ENCODE peak calls at places on chromosomes 7 and 10, in five cellular contexts. R is ovary, H is tibial nerve, S is psoas muscle, C is left lung. P is an unnamed sample. For H3K36me3, the result is how much of the 10 kb centered on the place peaks cover.

GRCh38 chr10:126663328-126663727 is 7.2 kb downstream of the C10orf90 start:
- DNase-seq in R (no peak), C (no peak), S (peak), H (peak), P (no peak)

GRCh38 chr7:73340514-73340913 is 12.6 kb downstream of the FKBP6 start:
- DNase-seq in C (no peak), S (no peak), H (no peak), R (no peak), P (no peak)

GRCh38 chr7:141053626-141054025 is 20.2 kb upstream of the TMEM178B start:
- DNase-seq in H (no peak), R (no peak), S (no peak), C (no peak), P (no peak)

GRCh38 chr7:101650579-101651081 is 21.5 kb upstream of the MYL10 start:
- DNase-seq in S (no peak), H (no peak), C (no peak), R (no peak), P (no peak)

GRCh38 chr7:68314208-68314607 is 1284.1 kb upstream of the AUTS2 start:
- DNase-seq in C (no peak), S (no peak), H (no peak), R (no peak), P (no peak)

GRCh38 chr7:155722936-155723335 is 78.5 kb downstream of the RBM33 start:
- DNase-seq in C (no peak), S (no peak), R (no peak), H (no peak), P (no peak)

GRCh38 chr10:110174201-110174600 is 33.2 kb upstream of the MXI1 start:
- DNase-seq in R (no peak), H (no peak), C (no peak), S (no peak), P (no peak)

GRCh38 chr7:1533569-1534329 is 3.2 kb downstream of the MAFK start:
- DNase-seq in H (no peak), R (peak), S (peak), C (peak), P (no peak)

GRCh38 chr7:37433166-37433565 is 15.5 kb downstream of the ELMO1 start:
- DNase-seq in R (no peak), H (no peak), S (no peak), C (no peak), P (no peak)

GRCh38 chr10:110852897-110853296 is 18.8 kb upstream of the PDCD4 start:
- DNase-seq in S (no peak), H (no peak), C (no peak), R (no peak), P (no peak)

GRCh38 chr7:65912220-65912619 is 39.3 kb downstream of the VKORC1L1 start:
- DNase-seq in C (no peak), H (no peak), S (no peak), R (no peak), P (no peak)

GRCh38 chr7:136807598-136807997 is 60.9 kb upstream of the CHRM2 start:
- DNase-seq in C (no peak), S (no peak), R (no peak), H (no peak), P (no peak)

GRCh38 chr7:754531-755420 is 27.7 kb upstream of the PRKAR1B start:
- DNase-seq in S (peak), R (peak), C (peak), H (no peak), P (peak)

GRCh38 chr10:43249962-43250624 is 16.8 kb downstream of the RASGEF1A start:
- DNase-seq in H (peak), R (peak), C (peak), S (peak), P (peak)

GRCh38 chr10:58625070-58625469 is 112.4 kb downstream of the BICC1 start:
- DNase-seq in H (no peak), R (no peak), C (no peak), S (no peak), P (no peak)

GRCh38 chr7:113085781-113086390 is 741 bp downstream of the GPR85 start:
- DNase-seq in H (no peak), S (no peak), R (no peak), C (no peak), P (no peak)

GRCh38 chr7:50213622-50214017 is 90.9 kb upstream of the IKZF1 start:
- DNase-seq in H (no peak), S (no peak), R (no peak), C (no peak), P (no peak)

GRCh38 chr10:100528885-100529472 is 692 bp downstream of the NDUFB8 start:
- DNase-seq in R (no peak), H (no peak), S (no peak), C (no peak), P (no peak)

GRCh38 chr7:23109470-23109869 is 3.9 kb downstream of the KLHL7 start:
- DNase-seq in S (no peak), H (no peak), C (no peak), R (no peak), P (no peak)

GRCh38 chr7:155251831-155252230 is 45.8 kb upstream of the INSIG1 start:
- DNase-seq in R (no peak), H (no peak), S (no peak), C (no peak), P (no peak)

GRCh38 chr7:149494738-149495368 is 2.8 kb downstream of the ZNF746 start:
- DNase-seq in R (no peak), C (no peak), H (no peak), S (no peak), P (no peak)

DNA sequence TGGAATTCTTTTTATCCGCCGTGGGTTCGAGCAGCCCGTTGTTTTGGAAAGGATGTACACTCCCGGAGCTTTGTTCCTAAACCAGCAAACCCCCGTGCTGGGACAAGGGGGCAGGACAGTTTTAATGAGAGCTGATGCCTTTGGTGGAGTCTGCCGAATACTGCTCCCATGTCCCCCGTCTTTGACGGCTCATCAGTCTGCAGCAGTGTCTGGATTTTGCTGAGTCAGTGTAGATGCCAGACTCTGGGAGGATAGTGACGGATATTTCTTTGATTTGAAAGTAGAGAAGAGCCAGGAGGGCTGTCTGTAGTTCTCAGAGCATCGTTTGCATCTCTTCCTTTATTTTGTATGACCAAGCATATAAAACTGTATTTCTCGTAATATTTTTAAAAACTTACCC is 74.9 kb upstream of the BTBD16 start:
- DNase-seq in R (no peak), C (no peak), S (no peak), H (no peak), P (no peak)
- H3K36me3 ChIP-seq in R (under half), C (under half), S (under half), H (under half), P (under half)

GRCh38 chr7:4758791-4759190 is 16.6 kb upstream of the AP5Z1 start:
- DNase-seq in R (no peak), H (no peak), C (peak), S (peak), P (no peak)

GRCh38 chr7:4763091-4763793 is 12.2 kb upstream of the AP5Z1 start:
- DNase-seq in C (peak), S (no peak), H (no peak), R (no peak), P (no peak)

GRCh38 chr7:4763794-4764185 is 11.6 kb upstream of the AP5Z1 start:
- DNase-seq in R (no peak), S (no peak), C (peak), H (no peak), P (no peak)

GRCh38 chr7:4762121-4763055 is 13.0 kb upstream of the AP5Z1 start:
- DNase-seq in S (peak), H (no peak), C (peak), R (no peak), P (no peak)

DNA sequence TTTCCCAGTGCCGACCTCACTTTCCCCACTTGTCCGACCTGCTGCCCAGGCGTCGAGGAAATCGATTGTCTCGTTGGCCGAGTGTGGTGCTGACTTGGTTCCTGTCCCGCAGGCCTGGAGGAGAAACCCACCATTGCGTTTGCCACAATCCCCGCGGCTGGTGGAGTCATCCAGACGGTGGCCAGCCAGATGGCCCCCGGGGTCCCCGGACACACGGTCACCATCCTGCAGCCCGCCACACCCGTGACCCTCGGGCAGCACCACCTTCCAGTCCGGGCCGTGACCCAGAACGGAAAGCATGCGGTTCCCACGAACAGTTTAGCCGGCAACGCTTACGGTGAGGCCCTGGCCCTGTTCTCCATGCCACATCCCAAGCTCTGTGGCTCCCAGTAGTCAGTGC is 14.5 kb upstream of the AP5Z1 start:
- DNase-seq in S (peak), C (peak), H (no peak), R (no peak), P (no peak)
- H3K36me3 ChIP-seq in S (under half), C (under half), H (half or more), R (under half), P (half or more)

DNA sequence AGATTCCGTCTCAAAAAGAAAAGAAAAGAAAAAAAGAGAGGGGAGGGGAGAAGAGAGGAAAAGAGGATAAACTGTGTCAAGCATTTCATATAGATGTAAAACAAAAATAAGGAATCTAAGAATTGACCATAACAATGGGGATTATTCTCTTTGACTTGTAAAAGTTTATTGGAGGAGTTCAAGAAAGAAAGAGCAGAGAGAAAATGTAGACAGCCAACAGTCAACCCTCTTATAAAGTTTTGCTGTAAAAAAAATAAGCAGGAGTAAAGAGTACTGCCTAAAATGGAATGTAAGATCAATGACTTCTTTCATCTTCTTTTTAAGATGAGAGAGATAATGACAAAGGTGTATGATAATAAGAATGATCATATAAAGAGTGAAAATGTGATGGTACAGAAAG is 87.9 kb downstream of the SNX13 start:
- DNase-seq in H (no peak), C (no peak), R (no peak), S (no peak), P (no peak)
- H3K36me3 ChIP-seq in H (half or more), C (under half), R (under half), S (under half), P (under half)

GRCh38 chr7:4754433-4755010 is 20.9 kb upstream of the AP5Z1 start:
- DNase-seq in R (no peak), S (no peak), C (peak), H (no peak), P (no peak)

GRCh38 chr7:4758111-4758510 is 17.3 kb upstream of the AP5Z1 start:
- DNase-seq in C (peak), H (no peak), R (no peak), S (no peak), P (no peak)

GRCh38 chr7:4764402-4765007 is 10.9 kb upstream of the AP5Z1 start:
- DNase-seq in H (no peak), R (no peak), C (peak), S (no peak), P (no peak)

GRCh38 chr7:4755045-4755444 is 20.4 kb upstream of the AP5Z1 start:
- DNase-seq in R (no peak), H (no peak), C (peak), S (no peak), P (no peak)

DNA sequence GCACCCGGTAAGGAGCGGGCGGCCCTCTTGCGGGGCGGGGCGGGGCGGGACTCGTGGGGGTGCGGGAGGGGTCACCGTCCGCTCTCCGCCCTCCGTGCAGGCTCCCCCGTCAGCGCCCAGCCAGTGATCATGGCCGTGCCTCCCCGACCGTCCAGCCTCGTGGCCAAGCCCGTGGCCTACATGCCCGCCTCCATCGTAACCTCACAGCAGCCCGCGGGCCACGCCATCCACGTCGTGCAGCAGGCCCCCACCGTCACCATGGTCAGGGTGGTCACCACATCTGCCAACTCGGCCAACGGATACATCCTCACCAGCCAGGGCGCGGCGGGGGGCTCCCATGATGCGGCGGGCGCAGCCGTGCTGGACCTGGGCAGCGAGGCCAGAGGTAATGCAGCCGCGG is 16.2 kb upstream of the AP5Z1 start:
- DNase-seq in S (peak), R (no peak), C (peak), H (no peak), P (no peak)
- H3K36me3 ChIP-seq in S (under half), R (under half), C (under half), H (half or more), P (half or more)

GRCh38 chr10:61335359-61335758 is 117.8 kb downstream of the TMEM26 start:
- DNase-seq in C (no peak), R (no peak), S (no peak), H (no peak), P (no peak)
- H3K36me3 ChIP-seq in C (under half), R (under half), S (under half), H (under half), P (under half)

DNA sequence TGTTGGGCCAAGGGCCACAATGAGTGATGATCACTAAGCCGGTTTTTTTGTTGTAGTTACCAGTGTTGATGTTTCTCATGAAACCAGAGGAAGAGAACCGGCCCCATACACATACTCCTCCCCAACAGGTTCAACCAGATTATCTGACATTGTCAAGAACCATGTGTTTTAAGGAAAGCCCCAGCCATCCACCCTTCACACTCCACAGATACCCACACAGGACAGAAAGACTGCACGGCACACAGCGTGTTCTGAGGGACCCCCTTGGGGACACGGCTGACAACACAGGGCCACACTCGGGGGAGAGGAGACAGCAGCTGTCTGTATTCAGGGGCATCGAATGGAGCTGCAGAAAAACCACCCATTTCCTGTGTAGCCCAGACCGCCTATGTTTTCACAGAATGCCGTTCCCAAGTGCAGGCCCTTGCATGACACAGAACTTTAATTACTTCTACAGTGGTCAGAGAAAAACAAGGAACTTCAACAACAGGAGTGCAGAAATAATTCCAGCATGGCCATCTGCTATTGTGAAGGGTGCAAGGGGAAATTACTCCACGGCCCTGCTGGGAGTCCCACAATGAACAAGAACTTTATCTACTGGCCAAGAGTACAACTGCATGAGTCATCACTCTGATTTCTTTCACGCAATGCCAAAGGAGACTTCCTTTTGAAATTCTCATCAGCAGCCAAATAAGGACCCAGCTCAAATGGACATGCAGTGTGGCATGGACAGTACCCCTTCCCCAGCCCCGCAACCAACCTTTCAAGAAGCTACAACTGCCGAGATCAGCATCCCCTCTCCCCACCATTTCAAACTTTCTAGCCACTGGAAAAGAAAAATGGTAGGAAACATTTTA is 2.3 kb downstream of the KLF6 start:
- DNase-seq in H (peak), C (no peak), S (peak), R (peak), P (no peak)
- H3K36me3 ChIP-seq in H (under half), C (under half), S (under half), R (under half), P (half or more)

DNA sequence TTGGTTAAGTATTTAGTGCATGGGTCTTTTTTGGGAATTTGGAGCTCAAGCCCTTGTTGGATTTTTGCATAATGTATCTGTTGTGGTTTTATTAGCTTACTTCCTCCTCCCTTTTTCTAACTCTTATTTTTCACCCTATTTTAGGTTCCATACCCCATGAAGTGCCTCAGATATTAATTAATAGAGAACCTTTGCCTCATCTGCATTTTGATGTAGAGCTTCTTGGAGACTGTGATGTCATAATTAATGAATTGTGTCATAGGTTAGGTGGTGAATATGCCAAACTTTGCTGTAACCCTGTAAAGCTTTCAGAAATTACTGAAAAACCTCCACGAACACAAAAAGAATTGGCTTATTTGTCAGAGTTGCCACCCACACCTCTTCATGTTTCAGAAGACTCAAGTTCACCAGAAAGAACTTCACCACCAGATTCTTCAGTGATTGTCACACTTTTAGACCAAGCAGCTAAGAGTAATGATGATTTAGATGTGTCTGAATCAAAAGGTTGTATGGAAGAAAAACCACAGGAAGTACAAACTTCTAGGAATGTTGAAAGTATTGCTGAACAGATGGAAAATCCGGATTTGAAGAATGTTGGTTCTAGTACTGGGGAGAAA is 28.0 kb downstream of the SIRT1 start:
- DNase-seq in H (no peak), R (no peak), S (no peak), C (no peak), P (no peak)
- H3K36me3 ChIP-seq in H (half or more), R (under half), S (under half), C (under half), P (half or more)